ENCODE peak calls at places on chromosomes 16 and 17, in seven cellular contexts. R, Z, L, X, F, D and C are unnamed samples.

GRCh38 chr17:5821057-5821456 is 236.7 kb upstream of the NLRP1 start:
- DNase-seq in F (no peak), Z (no peak), X (peak; percentile 31), R (no peak), D (no peak), L (peak; percentile 29), C (peak; percentile 12)

GRCh38 chr17:50828508-50829170 is 6.7 kb upstream of the WFIKKN2 start:
- DNase-seq in L (no peak), X (peak; percentile 71), D (no peak), Z (no peak), F (no peak), R (no peak), C (no peak)

GRCh38 chr17:72922223-72922622 is 170.3 kb downstream of the SLC39A11 start:
- DNase-seq in Z (no peak), X (no peak), R (no peak), L (no peak), F (no peak), D (no peak), C (no peak)

GRCh38 chr16:6446370-6446769 is 886.3 kb upstream of the RBFOX1 start:
- DNase-seq in R (no peak), F (no peak), D (no peak), Z (no peak), L (no peak), X (no peak), C (no peak)

GRCh38 chr17:13346996-13347762 is 254.6 kb downstream of the HS3ST3A1 start:
- DNase-seq in L (peak; percentile 98), F (no peak), R (no peak), X (no peak), D (peak; percentile 93), Z (no peak), C (peak; percentile 98)

GRCh38 chr16:84330685-84331050 is 36.0 kb downstream of the WFDC1 start:
- DNase-seq in Z (no peak), F (no peak), X (no peak), R (no peak), L (no peak), D (no peak), C (no peak)

GRCh38 chr17:75096082-75096625 is 8.4 kb downstream of the SLC16A5 start:
- DNase-seq in Z (no peak), D (no peak), X (no peak), F (no peak), R (no peak), L (peak; percentile 69), C (peak; percentile 50)

GRCh38 chr17:50297407-50297865 is 23.2 kb downstream of the TMEM92 start:
- DNase-seq in R (peak; percentile 84), L (peak; percentile 63), X (peak; percentile 84), D (no peak), F (peak; percentile 79), Z (peak; percentile 77), C (peak; percentile 63)

GRCh38 chr17:74977802-74978201 is 5.2 kb upstream of the HID1 start:
- DNase-seq in R (no peak), X (no peak), Z (no peak), D (no peak), F (no peak), L (no peak), C (no peak)

GRCh38 chr17:37413875-37414519 is 7.3 kb downstream of the TADA2A start:
- DNase-seq in F (no peak), Z (no peak), L (peak; percentile 20), R (no peak), D (no peak), X (no peak), C (no peak)

GRCh38 chr17:51258756-51259573 is 884 bp downstream of the MBTD1 start:
- DNase-seq in D (no peak), L (no peak), X (peak; percentile 20), F (peak; percentile 6), R (no peak), Z (peak; percentile 59), C (no peak)

GRCh38 chr17:59451706-59452105 is 113.7 kb upstream of the DHX40 start:
- DNase-seq in D (peak; percentile 54), Z (no peak), L (peak; percentile 77), R (no peak), X (no peak), F (no peak), C (peak; percentile 58)

GRCh38 chr17:13704333-13704732 is 102.6 kb upstream of the HS3ST3A1 start:
- DNase-seq in D (peak; percentile 52), L (peak; percentile 75), Z (no peak), R (no peak), F (no peak), X (no peak), C (peak; percentile 69)

GRCh38 chr16:35144212-35144932 is 1685.0 kb downstream of the TP53TG3F start:
- DNase-seq in Z (no peak), F (no peak), R (no peak), D (no peak), X (no peak), L (no peak), C (no peak)

GRCh38 chr16:48561960-48562393 is 48.0 kb downstream of the N4BP1 start:
- DNase-seq in D (no peak), L (peak; percentile 31), R (no peak), F (no peak), X (no peak), Z (no peak), C (peak; percentile 59)

GRCh38 chr16:89097528-89097846 is 3.8 kb downstream of the ACSF3 start:
- DNase-seq in R (no peak), F (no peak), Z (no peak), X (peak; percentile 45), D (no peak), L (no peak), C (no peak)

GRCh38 chr16:89099905-89100304 is 6.3 kb downstream of the ACSF3 start:
- DNase-seq in Z (no peak), L (no peak), D (no peak), X (no peak), F (no peak), R (no peak), C (no peak)

GRCh38 chr16:89096768-89097527 is 3.3 kb downstream of the ACSF3 start:
- DNase-seq in D (no peak), L (peak; percentile 12), F (no peak), R (no peak), X (peak; percentile 75), Z (no peak), C (no peak)

GRCh38 chr16:89100601-89101302 is 7.1 kb downstream of the ACSF3 start:
- DNase-seq in L (no peak), R (no peak), Z (no peak), X (no peak), F (no peak), D (no peak), C (no peak)

DNA sequence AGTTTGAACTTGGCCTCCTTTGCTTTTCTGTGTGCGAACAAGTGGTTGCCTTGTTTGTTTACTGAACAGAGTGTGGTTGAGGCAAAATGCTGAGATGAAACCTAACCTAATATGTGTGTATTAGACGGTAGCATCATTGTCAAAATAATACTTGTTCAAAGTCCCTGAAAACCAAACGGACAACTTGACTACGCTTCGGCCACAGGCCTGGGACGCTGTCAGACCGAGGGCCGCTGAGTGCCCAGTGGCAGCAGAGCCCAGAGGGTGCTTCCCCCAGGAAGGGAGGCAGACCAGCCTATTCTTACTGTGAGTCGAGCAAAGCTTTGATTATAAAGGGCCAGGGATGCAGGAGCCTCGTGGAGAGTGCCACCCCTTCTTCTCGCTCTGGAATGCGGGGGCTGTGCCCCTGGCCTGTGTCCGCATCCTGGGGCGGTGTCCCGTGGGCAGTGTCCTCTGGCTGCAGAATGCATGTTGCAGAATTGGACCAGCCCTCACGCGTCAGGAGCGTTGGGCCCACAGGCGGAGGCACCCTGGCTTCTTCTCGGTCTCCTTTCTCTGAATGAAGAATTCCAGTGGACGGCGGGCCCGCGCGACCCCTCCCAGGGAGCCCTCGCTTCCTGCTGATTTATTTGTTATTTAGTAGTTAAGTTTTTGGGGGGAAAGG is 5.2 kb downstream of the ACSF3 start:
- DNase-seq in Z (no peak), F (no peak), R (no peak), X (no peak), L (no peak), D (no peak), C (no peak)
- H3K4me3 ChIP-seq in Z (no peak overlapping the region), F (no peak overlapping the region), R (no peak overlapping the region), X (peak overlapping the region; percentile 6), L (no peak overlapping the region), D (no peak overlapping the region), C (no peak overlapping the region)

GRCh38 chr17:78933959-78934568 is 8.9 kb upstream of the TIMP2 start:
- DNase-seq in X (no peak), D (peak; percentile 99), Z (peak; percentile 46), L (peak; percentile 100), R (peak; percentile 78), F (peak; percentile 96), C (peak; percentile 100)

GRCh38 chr17:78935419-78936323 is 10.5 kb upstream of the TIMP2 start:
- DNase-seq in X (no peak), L (peak; percentile 99), F (peak; percentile 77), Z (no peak), R (no peak), D (peak; percentile 96), C (peak; percentile 98)

GRCh38 chr17:78929908-78930775 is 5.0 kb upstream of the TIMP2 start:
- DNase-seq in R (no peak), Z (no peak), F (no peak), X (no peak), L (no peak), D (no peak), C (no peak)

GRCh38 chr17:78934681-78935418 is 9.7 kb upstream of the TIMP2 start:
- DNase-seq in R (no peak), X (no peak), Z (no peak), L (peak; percentile 51), F (no peak), D (no peak), C (no peak)

GRCh38 chr17:78933025-78933958 is 8.1 kb upstream of the TIMP2 start:
- DNase-seq in X (peak; percentile 85), Z (no peak), F (peak; percentile 58), D (peak; percentile 96), L (peak; percentile 99), R (no peak), C (peak; percentile 97)
- H3K4me3 ChIP-seq in X (no peak overlapping the region), Z (no peak overlapping the region), F (no peak overlapping the region), D (peak overlapping the region; percentile 23), L (peak overlapping the region; percentile 6), R (peak overlapping the region; percentile 36), C (no peak overlapping the region)

GRCh38 chr17:77570565-77570898 is 388.0 kb upstream of the TNRC6C start:
- DNase-seq in R (no peak), D (no peak), F (no peak), L (no peak), Z (no peak), X (no peak), C (no peak)

GRCh38 chr17:77571141-77571540 is 387.4 kb upstream of the TNRC6C start:
- DNase-seq in Z (no peak), R (no peak), F (no peak), L (no peak), X (no peak), D (no peak), C (no peak)

GRCh38 chr17:77572851-77573250 is 385.7 kb upstream of the TNRC6C start:
- DNase-seq in X (no peak), L (no peak), D (no peak), R (no peak), F (no peak), Z (no peak), C (no peak)

GRCh38 chr17:77571562-77571981 is 386.9 kb upstream of the TNRC6C start:
- DNase-seq in R (peak; percentile 54), Z (peak; percentile 7), L (peak; percentile 6), F (no peak), D (no peak), X (no peak), C (no peak)

GRCh38 chr17:77572065-77572601 is 386.4 kb upstream of the TNRC6C start:
- DNase-seq in D (no peak), F (no peak), Z (no peak), L (no peak), R (peak; percentile 63), X (no peak), C (no peak)
- H3K4me3 ChIP-seq in D (no peak overlapping the region), F (no peak overlapping the region), Z (no peak overlapping the region), L (no peak overlapping the region), R (peak overlapping the region; percentile 35), X (no peak overlapping the region), C (no peak overlapping the region)

GRCh38 chr17:42849451-42850157 is 1.4 kb upstream of the AOC3 start:
- DNase-seq in R (no peak), F (no peak), X (no peak), Z (no peak), D (no peak), L (no peak), C (no peak)
- H3K4me3 ChIP-seq in R (no peak overlapping the region), F (no peak overlapping the region), X (no peak overlapping the region), Z (no peak overlapping the region), D (no peak overlapping the region), L (no peak overlapping the region), C (no peak overlapping the region)